ENCODE peak calls at places on chromosome 15, in ten cellular contexts. G is cardiac fibroblast, B is GM13976, J is endothelial cell, M is choroid plexus epithelial cell, N is H9, S is WTC11, L is tibial nerve, D is cardiac muscle cell, A is fibroblast of mammary gland. F is an unnamed sample.

GRCh38 chr15:88243156-88243555 is 13.4 kb downstream of the NTRK3 start:
- DNase-seq in D (no peak), A (no peak), M (no peak), G (no peak), S (no peak), N (no peak), L (no peak), B (no peak), J (no peak), F (no peak)

GRCh38 chr15:49145651-49146609 is 9.5 kb downstream of the COPS2 start:
- DNase-seq in S (peak), M (peak), A (peak), J (peak), B (peak), N (no peak), L (no peak), G (peak), D (peak), F (peak)

GRCh38 chr15:101491739-101492640 is 2.5 kb upstream of the PCSK6 start:
- DNase-seq in M (no peak), B (no peak), G (no peak), D (no peak), L (no peak), J (no peak), N (no peak), A (no peak), S (no peak), F (peak)

GRCh38 chr15:87357608-87358007 is 898.9 kb downstream of the NTRK3 start:
- DNase-seq in G (no peak), A (no peak), L (no peak), M (no peak), B (no peak), S (no peak), J (no peak), N (no peak), D (no peak), F (no peak)

GRCh38 chr15:43346305-43346704 is 15.9 kb upstream of the LCMT2 start:
- DNase-seq in D (no peak), N (no peak), S (no peak), J (no peak), L (no peak), A (no peak), M (no peak), G (no peak), B (no peak), F (no peak)

GRCh38 chr15:51172190-51172589 is 77.5 kb upstream of the TNFAIP8L3 start:
- DNase-seq in A (peak), G (peak), D (no peak), L (no peak), J (no peak), N (no peak), S (no peak), M (peak), B (no peak), F (no peak)

GRCh38 chr15:92393287-92393993 is at the start of gene ST8SIA2:
- DNase-seq in A (peak), L (no peak), N (peak), S (peak), G (no peak), J (peak), D (peak), B (peak), M (no peak), F (no peak)

GRCh38 chr15:49815937-49816336 is 195.1 kb downstream of the DTWD1 start:
- DNase-seq in B (no peak), S (no peak), L (no peak), D (no peak), M (peak), N (no peak), A (peak), J (no peak), G (peak), F (no peak)

GRCh38 chr15:33154366-33155166 is 39.9 kb downstream of the FMN1 start:
- DNase-seq in D (no peak), S (no peak), G (peak), L (peak), B (no peak), J (no peak), A (peak), N (no peak), M (peak), F (no peak)

GRCh38 chr15:60079210-60079609 is 75.1 kb downstream of the FOXB1 start:
- DNase-seq in N (no peak), J (peak), A (no peak), B (no peak), D (peak), L (no peak), S (no peak), M (peak), G (peak), F (no peak)

GRCh38 chr15:48451736-48452135 is 120.5 kb downstream of the DUT start:
- DNase-seq in J (no peak), A (no peak), D (no peak), N (no peak), M (no peak), S (no peak), B (no peak), L (no peak), G (no peak), F (no peak)

GRCh38 chr15:94230436-94230885 is 900 bp upstream of the MCTP2 start:
- DNase-seq in A (peak), L (no peak), B (no peak), N (no peak), S (no peak), D (no peak), J (no peak), G (no peak), M (no peak), F (no peak)

GRCh38 chr15:65476942-65477341 is 40.5 kb downstream of the DPP8 start:
- DNase-seq in J (no peak), S (no peak), B (no peak), N (no peak), A (peak), M (peak), L (no peak), G (peak), D (no peak), F (no peak)

GRCh38 chr15:69914960-69915359 is 182.8 kb downstream of the TLE3 start:
- DNase-seq in M (peak), S (no peak), L (no peak), B (no peak), J (peak), D (no peak), N (no peak), A (no peak), G (no peak), F (no peak)

GRCh38 chr15:62524848-62525247 is 359.8 kb upstream of the C2CD4B start:
- DNase-seq in M (no peak), N (no peak), A (peak), J (no peak), S (no peak), B (no peak), L (no peak), D (no peak), G (no peak), F (no peak)

DNA sequence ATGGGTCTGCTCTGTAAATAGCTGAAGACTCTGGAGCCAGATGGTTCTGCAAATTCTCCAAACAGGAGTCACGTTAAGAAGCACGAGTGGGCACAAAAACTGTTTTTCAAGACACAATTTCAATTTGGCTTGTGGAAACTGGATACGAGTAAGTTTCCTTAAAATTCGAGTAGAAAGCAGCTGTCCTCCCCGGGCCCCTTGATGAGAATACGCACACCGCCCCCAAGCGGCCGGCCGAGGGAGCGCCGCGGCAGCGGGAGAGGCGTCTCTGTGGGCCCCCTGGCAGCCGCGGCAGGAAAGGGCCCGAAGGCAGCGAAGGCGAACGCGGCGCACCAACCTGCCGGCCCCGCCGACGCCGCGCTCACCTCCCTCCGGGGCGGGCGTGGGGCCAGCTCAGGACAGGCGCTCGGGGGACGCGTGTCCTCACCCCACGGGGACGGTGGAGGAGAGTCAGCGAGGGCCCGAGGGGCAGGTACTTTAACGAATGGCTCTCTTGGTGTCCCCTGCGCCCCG is 706 bp upstream of the THBS1 start:
- DNase-seq in J (peak), A (peak), L (peak), N (peak), M (peak), S (peak), D (peak), G (peak), B (peak), F (peak)
- TF ChIP-seq CTCF in J (peak), A (peak), L (peak), N (peak), M (peak), S (peak), D (peak), G (peak), B (peak), F (peak)

GRCh38 chr15:76285241-76285825 is 25.9 kb downstream of the ETFA start:
- DNase-seq in M (peak), B (no peak), J (peak), A (peak), D (no peak), S (no peak), L (no peak), N (no peak), G (peak), F (no peak)
- TF ChIP-seq CTCF in M (peak), B (peak), J (peak), A (peak), D (peak), S (no peak), L (no peak), N (peak), G (peak), F (peak)

DNA sequence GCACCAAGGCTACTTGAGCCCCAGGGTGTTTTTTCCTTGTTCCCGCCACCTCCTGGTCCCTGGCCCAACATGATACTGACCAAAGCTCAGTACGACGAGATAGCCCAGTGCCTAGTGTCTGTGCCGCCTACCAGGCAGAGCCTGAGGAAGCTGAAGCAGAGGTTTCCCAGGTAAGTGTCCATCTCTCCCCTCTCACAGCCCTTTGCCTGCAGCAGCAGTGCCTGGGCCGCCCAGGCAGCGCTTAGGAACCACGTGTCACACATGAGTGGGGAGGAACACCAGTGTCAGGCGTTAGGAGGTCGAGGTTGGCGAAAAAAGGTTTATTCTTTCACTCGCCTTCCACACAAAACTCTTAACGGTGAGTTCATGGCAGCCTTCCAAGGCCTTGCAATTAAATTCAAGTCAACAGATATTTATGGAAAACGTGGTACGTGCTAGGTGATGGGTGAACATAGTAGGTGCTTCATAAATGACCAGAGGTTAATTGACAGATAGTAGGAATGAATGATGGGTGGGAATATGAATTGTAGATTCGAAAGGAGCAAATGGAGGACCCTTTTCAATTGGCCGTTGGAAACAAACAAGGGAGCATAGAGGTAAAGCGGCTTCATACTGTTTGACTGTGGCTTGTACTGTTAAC is 486 bp downstream of the CDIN1 start:
- DNase-seq in M (peak), L (no peak), J (no peak), D (no peak), A (peak), B (peak), S (no peak), G (no peak), N (no peak), F (no peak)
- TF ChIP-seq CTCF in M (peak), L (no peak), J (no peak), D (no peak), A (no peak), B (no peak), S (no peak), G (no peak), N (no peak), F (no peak)

GRCh38 chr15:95557226-95558046 is 773.1 kb upstream of the NR2F2 start:
- DNase-seq in N (no peak), D (no peak), L (no peak), B (no peak), S (no peak), M (peak), J (no peak), G (peak), A (peak), F (no peak)
- TF ChIP-seq CTCF in N (no peak), D (no peak), L (no peak), B (no peak), S (no peak), M (no peak), J (no peak), G (no peak), A (no peak), F (no peak)